ENCODE peak calls at places on chromosomes 5 and 9, in seven cellular contexts. J, W, M, F, L, C and A are unnamed samples. For H3K4me1 and H3K36me3, the result is how much of the 10 kb centered on the place peaks cover.

GRCh38 chr9:136527721-136528710 is 17.8 kb downstream of the NOTCH1 start:
- DNase-seq in J (no peak), W (no peak), M (peak), F (peak), L (peak), C (no peak), A (no peak)

GRCh38 chr9:97675655-97676054 is 21.5 kb downstream of the XPA start:
- DNase-seq in J (no peak), W (no peak), M (no peak), F (no peak), L (no peak), C (no peak), A (no peak)

GRCh38 chr9:37984278-37984671 is 80.3 kb upstream of the SLC25A51 start:
- DNase-seq in J (no peak), W (no peak), M (no peak), F (no peak), L (no peak), C (no peak), A (no peak)

GRCh38 chr9:105359899-105360298 is 87.9 kb upstream of the FSD1L start:
- DNase-seq in J (no peak), W (no peak), M (no peak), F (no peak), L (no peak), C (no peak), A (no peak)

GRCh38 chr9:77707696-77708095 is 59.6 kb upstream of the GNA14 start:
- DNase-seq in J (peak), W (peak), M (peak), F (no peak), L (no peak), C (peak), A (no peak)

GRCh38 chr5:53367727-53368126 is 112.7 kb upstream of the FST start:
- DNase-seq in J (no peak), W (no peak), M (no peak), F (no peak), L (no peak), C (no peak), A (no peak)

GRCh38 chr5:154058055-154059038 is 19.6 kb downstream of the MFAP3 start:
- DNase-seq in J (no peak), W (no peak), M (peak), F (no peak), L (peak), C (no peak), A (peak)

GRCh38 chr5:87997662-87998061 is 271.0 kb downstream of the TMEM161B start:
- DNase-seq in J (no peak), W (no peak), M (no peak), F (no peak), L (no peak), C (no peak), A (no peak)

GRCh38 chr5:163978897-163979296 is 473.5 kb downstream of the MAT2B start:
- DNase-seq in J (no peak), W (no peak), M (no peak), F (no peak), L (peak), C (no peak), A (no peak)

GRCh38 chr9:99368341-99369326 is 146.6 kb downstream of the SEC61B start:
- DNase-seq in J (peak), W (peak), M (no peak), F (no peak), L (no peak), C (peak), A (peak)

GRCh38 chr5:73592546-73592945 is 27.0 kb downstream of the UTP15 start:
- DNase-seq in J (no peak), W (no peak), M (no peak), F (no peak), L (no peak), C (no peak), A (no peak)

GRCh38 chr5:7606840-7607453 is 211.0 kb downstream of the ADCY2 start:
- DNase-seq in J (no peak), W (no peak), M (no peak), F (no peak), L (no peak), C (no peak), A (no peak)

GRCh38 chr5:12645582-12645981 is 741.3 kb upstream of the CTNND2 start:
- DNase-seq in J (no peak), W (no peak), M (no peak), F (no peak), L (no peak), C (no peak), A (no peak)

GRCh38 chr9:87776481-87777373 is 50.8 kb downstream of the CTSL start:
- DNase-seq in J (no peak), W (no peak), M (no peak), F (no peak), L (peak), C (no peak), A (no peak)

GRCh38 chr5:177508217-177508611 is 1.4 kb downstream of the DOK3 start:
- DNase-seq in J (no peak), W (no peak), M (no peak), F (no peak), L (no peak), C (no peak), A (no peak)

GRCh38 chr5:37840036-37840909 is at the start of gene GDNF:
- DNase-seq in J (peak), W (no peak), M (peak), F (peak), L (no peak), C (peak), A (no peak)

GRCh38 chr9:138115506-138115905 is 237.9 kb downstream of the CACNA1B start:
- DNase-seq in J (no peak), W (no peak), M (peak), F (peak), L (no peak), C (no peak), A (peak)

GRCh38 chr5:114367029-114367428 is 5.2 kb downstream of the KCNN2 start:
- DNase-seq in J (no peak), W (no peak), M (no peak), F (no peak), L (no peak), C (no peak), A (no peak)

GRCh38 chr5:24773241-24773640 is 128.5 kb upstream of the CDH10 start:
- DNase-seq in J (no peak), W (no peak), M (no peak), F (no peak), L (no peak), C (no peak), A (no peak)

GRCh38 chr5:180349391-180349790 is 3.7 kb downstream of the GFPT2 start:
- DNase-seq in J (no peak), W (no peak), M (no peak), F (no peak), L (no peak), C (no peak), A (no peak)

GRCh38 chr9:108983885-108984284 is 29.4 kb downstream of the CTNNAL1 start:
- DNase-seq in J (no peak), W (no peak), M (no peak), F (no peak), L (no peak), C (no peak), A (no peak)

GRCh38 chr5:73303139-73304079 is 130.4 kb downstream of the TMEM174 start:
- DNase-seq in J (no peak), W (no peak), M (no peak), F (peak), L (no peak), C (no peak), A (no peak)

GRCh38 chr9:136668983-136669790 is 6.5 kb downstream of the EGFL7 start:
- DNase-seq in J (no peak), W (no peak), M (no peak), F (no peak), L (peak), C (no peak), A (peak)

GRCh38 chr5:177529247-177529901 is 12.6 kb upstream of the DDX41 start:
- DNase-seq in J (no peak), W (no peak), M (no peak), F (no peak), L (peak), C (peak), A (no peak)

GRCh38 chr5:170169996-170170395 is 62.8 kb upstream of the C5orf58 start:
- DNase-seq in J (no peak), W (no peak), M (no peak), F (no peak), L (no peak), C (no peak), A (no peak)

GRCh38 chr5:35138232-35138631 is 90.5 kb upstream of the AGXT2 start:
- DNase-seq in J (no peak), W (no peak), M (no peak), F (no peak), L (no peak), C (no peak), A (no peak)

GRCh38 chr5:55172051-55172899 is 702 bp downstream of the CDC20B start:
- DNase-seq in J (peak), W (peak), M (peak), F (peak), L (peak), C (peak), A (peak)

GRCh38 chr5:389197-389821 is 53.7 kb upstream of the EXOC3 start:
- DNase-seq in J (no peak), W (no peak), M (no peak), F (no peak), L (no peak), C (no peak), A (no peak)

GRCh38 chr5:145830594-145830993 is 4.5 kb downstream of the PRELID2 start:
- DNase-seq in J (no peak), W (no peak), M (no peak), F (no peak), L (no peak), C (no peak), A (no peak)

GRCh38 chr9:68733021-68733405 is 28.0 kb downstream of the PIP5K1B start:
- DNase-seq in J (no peak), W (no peak), M (no peak), F (no peak), L (no peak), C (no peak), A (no peak)

GRCh38 chr9:114002271-114002985 is 75.7 kb downstream of the AMBP start:
- DNase-seq in J (peak), W (peak), M (peak), F (no peak), L (no peak), C (peak), A (no peak)

GRCh38 chr9:123031963-123032362 is 1.5 kb upstream of the GPR21 start:
- DNase-seq in J (no peak), W (no peak), M (no peak), F (no peak), L (no peak), C (no peak), A (no peak)
- H3K4me1 ChIP-seq in J (under half), W (under half), M (under half), F (under half), L (under half), C (under half), A (under half)

GRCh38 chr9:36873247-36873875 is 160.7 kb downstream of the PAX5 start:
- DNase-seq in J (peak), W (peak), M (peak), F (peak), L (peak), C (peak), A (no peak)

GRCh38 chr9:36874261-36874660 is 159.8 kb downstream of the PAX5 start:
- DNase-seq in J (no peak), W (no peak), M (no peak), F (no peak), L (no peak), C (peak), A (no peak)

GRCh38 chr9:36872641-36873040 is 161.4 kb downstream of the PAX5 start:
- DNase-seq in J (no peak), W (no peak), M (no peak), F (no peak), L (no peak), C (peak), A (no peak)

GRCh38 chr9:36876056-36876455 is 158.0 kb downstream of the PAX5 start:
- DNase-seq in J (no peak), W (no peak), M (no peak), F (no peak), L (no peak), C (peak), A (no peak)

GRCh38 chr9:36874921-36875320 is 159.1 kb downstream of the PAX5 start:
- DNase-seq in J (no peak), W (no peak), M (no peak), F (no peak), L (no peak), C (peak), A (no peak)
- H3K36me3 ChIP-seq in J (under half), W (under half), M (under half), F (under half), L (under half), C (under half), A (under half)

DNA sequence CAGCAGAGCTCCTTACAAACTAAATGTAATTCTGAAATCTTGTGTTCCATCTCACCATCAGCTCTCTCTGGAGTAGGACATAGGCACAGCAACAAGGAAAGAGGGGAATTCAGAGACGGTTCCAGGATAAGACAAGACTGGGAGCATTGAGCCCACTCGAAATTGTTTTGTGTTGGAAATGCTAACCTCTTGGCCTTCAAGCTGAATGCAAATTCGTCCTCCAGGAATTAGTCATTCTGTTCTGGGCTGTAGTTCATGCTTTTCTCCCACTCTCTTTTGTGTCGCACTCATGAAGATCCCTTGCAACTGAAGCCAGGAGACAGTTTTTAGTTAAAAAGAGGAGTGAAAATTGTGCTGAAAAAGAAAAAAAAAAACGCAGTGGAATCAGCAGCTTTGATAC is 121.7 kb upstream of the SEMA6A start:
- DNase-seq in J (no peak), W (no peak), M (no peak), F (peak), L (no peak), C (no peak), A (no peak)
- TF ChIP-seq EP300 in J (no peak), W (no peak), M (no peak), F (no peak), L (no peak), C (no peak), A (no peak)

GRCh38 chr5:134466241-134467069 is 54.8 kb upstream of the CDKN2AIPNL start:
- DNase-seq in J (peak), W (peak), M (peak), F (peak), L (peak), C (peak), A (peak)

GRCh38 chr5:134464988-134465855 is 53.5 kb upstream of the CDKN2AIPNL start:
- DNase-seq in J (peak), W (no peak), M (no peak), F (no peak), L (no peak), C (no peak), A (peak)

GRCh38 chr5:134463991-134464760 is 52.5 kb upstream of the CDKN2AIPNL start:
- DNase-seq in J (no peak), W (no peak), M (no peak), F (no peak), L (no peak), C (no peak), A (no peak)

GRCh38 chr5:134467231-134467630 is 55.5 kb upstream of the CDKN2AIPNL start:
- DNase-seq in J (no peak), W (no peak), M (no peak), F (no peak), L (peak), C (no peak), A (no peak)

DNA sequence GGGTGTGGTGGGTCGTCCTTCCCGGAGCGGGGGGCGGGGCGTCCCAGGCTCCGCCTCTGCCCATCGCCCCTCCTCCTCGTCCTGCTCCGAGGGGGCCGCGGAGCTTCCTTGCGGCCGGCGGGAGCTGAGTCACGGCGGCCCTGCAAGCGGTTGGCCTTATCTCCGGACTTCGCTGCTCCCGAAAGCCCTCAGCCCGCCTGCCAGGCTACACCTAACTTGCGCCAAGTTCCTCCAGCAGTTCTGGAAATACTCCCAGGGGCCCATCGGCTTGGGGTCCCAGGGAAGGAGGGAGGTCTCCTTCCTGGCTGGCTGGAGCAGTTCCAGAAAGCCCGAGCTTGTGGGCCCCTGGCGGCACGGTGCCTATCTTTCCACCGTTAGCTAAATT is 54.2 kb upstream of the CDKN2AIPNL start:
- DNase-seq in J (peak), W (peak), M (peak), F (peak), L (peak), C (peak), A (peak)
- H3K4me1 ChIP-seq in J (under half), W (under half), M (under half), F (under half), L (under half), C (under half), A (under half)

GRCh38 chr9:33919276-33919897 is 102.4 kb downstream of the UBE2R2 start:
- DNase-seq in J (no peak), W (no peak), M (no peak), F (no peak), L (no peak), C (no peak), A (no peak)
- H3K36me3 ChIP-seq in J (under half), W (under half), M (half or more), F (under half), L (half or more), C (under half), A (half or more)

DNA sequence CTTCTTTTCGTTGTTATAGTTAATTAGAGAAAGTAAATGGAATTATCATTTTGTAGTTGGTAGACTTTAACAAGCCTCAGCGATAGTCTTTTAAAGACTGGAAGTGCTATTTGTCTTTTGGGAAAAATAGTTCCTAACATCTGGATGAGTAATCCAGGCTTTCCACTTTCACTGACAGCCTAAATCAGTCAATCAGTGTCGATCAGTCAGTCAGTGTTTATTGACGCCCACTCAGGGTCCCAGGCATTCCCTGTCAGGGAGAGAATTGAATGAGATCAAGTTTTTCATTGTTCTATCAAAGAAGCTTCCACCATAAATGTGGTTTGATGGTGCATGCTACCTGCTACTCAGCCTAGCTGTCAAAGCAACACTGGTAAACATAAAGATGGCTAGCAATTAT is 2.6 kb downstream of the ABL1 start:
- DNase-seq in J (no peak), W (no peak), M (no peak), F (no peak), L (no peak), C (no peak), A (no peak)
- TF ChIP-seq EP300 in J (no peak), W (no peak), M (no peak), F (no peak), L (no peak), C (no peak), A (no peak)